ENCODE peak calls at places on chromosomes 12 and 14, in eight cellular contexts. One of them, this sample, is unnamed.

GRCh38 chr12:89129471-89129870 is 222.8 kb downstream of the DUSP6 start:
- DNase-seq in adrenal gland: no peak
- DNase-seq in testis: no peak
- DNase-seq in WERI-Rb-1: no peak
- DNase-seq in dorsolateral prefrontal cortex: no peak
- DNase-seq in A549: no peak
- DNase-seq in kidney epithelial cell: no peak
- DNase-seq in esophagus squamous epithelium: no peak
- DNase-seq in this sample: no peak

GRCh38 chr14:23365353-23366162 is 586 bp upstream of the EFS start:
- DNase-seq in adrenal gland: no peak
- DNase-seq in testis: no peak
- DNase-seq in WERI-Rb-1: no peak
- DNase-seq in dorsolateral prefrontal cortex: no peak
- DNase-seq in A549: no peak
- DNase-seq in kidney epithelial cell: no peak
- DNase-seq in esophagus squamous epithelium: no peak
- DNase-seq in this sample: no peak

GRCh38 chr12:32490801-32491200 is 91.4 kb downstream of the FGD4 start:
- DNase-seq in adrenal gland: no peak
- DNase-seq in testis: no peak
- DNase-seq in WERI-Rb-1: no peak
- DNase-seq in dorsolateral prefrontal cortex: no peak
- DNase-seq in A549: no peak
- DNase-seq in kidney epithelial cell: no peak
- DNase-seq in esophagus squamous epithelium: no peak
- DNase-seq in this sample: no peak

GRCh38 chr14:35155962-35156361 is 33.6 kb downstream of the PRORP start:
- DNase-seq in adrenal gland: no peak
- DNase-seq in testis: no peak
- DNase-seq in WERI-Rb-1: no peak
- DNase-seq in dorsolateral prefrontal cortex: no peak
- DNase-seq in A549: no peak
- DNase-seq in kidney epithelial cell: no peak
- DNase-seq in esophagus squamous epithelium: no peak
- DNase-seq in this sample: no peak

GRCh38 chr12:124774462-124775167 is 89.0 kb downstream of the SCARB1 start:
- DNase-seq in adrenal gland: peak
- DNase-seq in testis: no peak
- DNase-seq in WERI-Rb-1: no peak
- DNase-seq in dorsolateral prefrontal cortex: peak
- DNase-seq in A549: no peak
- DNase-seq in kidney epithelial cell: no peak
- DNase-seq in esophagus squamous epithelium: no peak
- DNase-seq in this sample: no peak

GRCh38 chr14:45373877-45374276 is 120.9 kb upstream of the MIS18BP1 start:
- DNase-seq in adrenal gland: no peak
- DNase-seq in testis: no peak
- DNase-seq in WERI-Rb-1: no peak
- DNase-seq in dorsolateral prefrontal cortex: no peak
- DNase-seq in A549: no peak
- DNase-seq in kidney epithelial cell: no peak
- DNase-seq in esophagus squamous epithelium: no peak
- DNase-seq in this sample: no peak

GRCh38 chr14:30908826-30909225 is 34.5 kb downstream of the COCH start:
- DNase-seq in adrenal gland: no peak
- DNase-seq in testis: no peak
- DNase-seq in WERI-Rb-1: no peak
- DNase-seq in dorsolateral prefrontal cortex: no peak
- DNase-seq in A549: no peak
- DNase-seq in kidney epithelial cell: no peak
- DNase-seq in esophagus squamous epithelium: no peak
- DNase-seq in this sample: no peak

GRCh38 chr14:31934767-31935266 is 142.3 kb upstream of the ARHGAP5 start:
- DNase-seq in adrenal gland: peak
- DNase-seq in testis: peak
- DNase-seq in WERI-Rb-1: peak
- DNase-seq in dorsolateral prefrontal cortex: no peak
- DNase-seq in A549: peak
- DNase-seq in kidney epithelial cell: peak
- DNase-seq in esophagus squamous epithelium: no peak
- DNase-seq in this sample: peak

GRCh38 chr12:7439579-7440505 is 4.1 kb downstream of the CD163L1 start:
- DNase-seq in adrenal gland: peak
- DNase-seq in testis: peak
- DNase-seq in WERI-Rb-1: no peak
- DNase-seq in dorsolateral prefrontal cortex: no peak
- DNase-seq in A549: peak
- DNase-seq in kidney epithelial cell: no peak
- DNase-seq in esophagus squamous epithelium: no peak
- DNase-seq in this sample: peak

GRCh38 chr14:89249296-89249565 is 167.8 kb downstream of the FOXN3 start:
- DNase-seq in adrenal gland: no peak
- DNase-seq in testis: no peak
- DNase-seq in WERI-Rb-1: no peak
- DNase-seq in dorsolateral prefrontal cortex: no peak
- DNase-seq in A549: no peak
- DNase-seq in kidney epithelial cell: peak
- DNase-seq in esophagus squamous epithelium: no peak
- DNase-seq in this sample: no peak

GRCh38 chr14:63492391-63492790 is 50.8 kb downstream of the PPP2R5E start:
- DNase-seq in adrenal gland: no peak
- DNase-seq in testis: no peak
- DNase-seq in WERI-Rb-1: no peak
- DNase-seq in dorsolateral prefrontal cortex: no peak
- DNase-seq in A549: no peak
- DNase-seq in kidney epithelial cell: no peak
- DNase-seq in esophagus squamous epithelium: no peak
- DNase-seq in this sample: no peak

GRCh38 chr14:79328863-79329262 is 882.4 kb downstream of the DIO2 start:
- DNase-seq in adrenal gland: no peak
- DNase-seq in testis: no peak
- DNase-seq in WERI-Rb-1: no peak
- DNase-seq in dorsolateral prefrontal cortex: no peak
- DNase-seq in A549: no peak
- DNase-seq in kidney epithelial cell: no peak
- DNase-seq in esophagus squamous epithelium: no peak
- DNase-seq in this sample: no peak

GRCh38 chr14:42334931-42335330 is 728.3 kb downstream of the LRFN5 start:
- DNase-seq in adrenal gland: no peak
- DNase-seq in testis: no peak
- DNase-seq in WERI-Rb-1: no peak
- DNase-seq in dorsolateral prefrontal cortex: no peak
- DNase-seq in A549: no peak
- DNase-seq in kidney epithelial cell: no peak
- DNase-seq in esophagus squamous epithelium: no peak
- DNase-seq in this sample: no peak

GRCh38 chr14:103273847-103274615 is 60.0 kb upstream of the EIF5 start:
- DNase-seq in adrenal gland: no peak
- DNase-seq in testis: peak
- DNase-seq in WERI-Rb-1: no peak
- DNase-seq in dorsolateral prefrontal cortex: no peak
- DNase-seq in A549: no peak
- DNase-seq in kidney epithelial cell: no peak
- DNase-seq in esophagus squamous epithelium: no peak
- DNase-seq in this sample: peak
- H3K4me3 ChIP-seq in adrenal gland: no peak
- H3K4me3 ChIP-seq in testis: peak
- H3K4me3 ChIP-seq in WERI-Rb-1: no peak
- H3K4me3 ChIP-seq in dorsolateral prefrontal cortex: peak
- H3K4me3 ChIP-seq in A549: no peak
- H3K4me3 ChIP-seq in kidney epithelial cell: no peak
- H3K4me3 ChIP-seq in esophagus squamous epithelium: peak
- H3K4me3 ChIP-seq in this sample: peak

GRCh38 chr12:25958254-25959068 is at the start of gene RASSF8:
- DNase-seq in adrenal gland: peak
- DNase-seq in testis: peak
- DNase-seq in WERI-Rb-1: peak
- DNase-seq in dorsolateral prefrontal cortex: peak
- DNase-seq in A549: peak
- DNase-seq in kidney epithelial cell: no peak
- DNase-seq in esophagus squamous epithelium: no peak
- DNase-seq in this sample: peak

GRCh38 chr12:25959069-25959961 is 833 bp downstream of the RASSF8 start:
- DNase-seq in adrenal gland: peak
- DNase-seq in testis: peak
- DNase-seq in WERI-Rb-1: peak
- DNase-seq in dorsolateral prefrontal cortex: no peak
- DNase-seq in A549: peak
- DNase-seq in kidney epithelial cell: no peak
- DNase-seq in esophagus squamous epithelium: no peak
- DNase-seq in this sample: peak

GRCh38 chr12:25957898-25958253 is 606 bp upstream of the RASSF8 start:
- DNase-seq in adrenal gland: peak
- DNase-seq in testis: no peak
- DNase-seq in WERI-Rb-1: no peak
- DNase-seq in dorsolateral prefrontal cortex: no peak
- DNase-seq in A549: peak
- DNase-seq in kidney epithelial cell: no peak
- DNase-seq in esophagus squamous epithelium: no peak
- DNase-seq in this sample: no peak

GRCh38 chr12:25960926-25961325 is 2.4 kb downstream of the RASSF8 start:
- DNase-seq in adrenal gland: no peak
- DNase-seq in testis: no peak
- DNase-seq in WERI-Rb-1: no peak
- DNase-seq in dorsolateral prefrontal cortex: no peak
- DNase-seq in A549: no peak
- DNase-seq in kidney epithelial cell: no peak
- DNase-seq in esophagus squamous epithelium: no peak
- DNase-seq in this sample: no peak

DNA sequence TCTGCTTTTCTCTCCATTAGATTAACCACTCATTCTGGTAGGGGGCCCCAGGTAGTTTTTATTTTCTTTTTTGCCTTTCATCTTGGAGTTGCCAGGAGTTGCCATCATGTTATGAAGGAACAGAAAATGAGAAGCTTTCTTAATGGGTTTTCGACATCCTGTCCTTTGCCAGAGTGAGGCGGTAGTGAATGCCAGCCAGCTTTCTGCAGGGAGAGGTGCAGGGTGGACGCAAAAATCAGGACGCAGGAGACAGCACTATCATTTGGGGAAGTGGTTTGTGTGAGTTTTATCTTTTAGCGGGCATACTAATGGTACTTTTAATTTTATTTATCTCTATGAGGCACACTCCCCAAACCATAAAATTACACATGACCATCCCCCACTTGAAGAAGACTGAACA is 1.7 kb downstream of the RASSF8 start:
- DNase-seq in adrenal gland: peak
- DNase-seq in testis: peak
- DNase-seq in WERI-Rb-1: peak
- DNase-seq in dorsolateral prefrontal cortex: no peak
- DNase-seq in A549: peak
- DNase-seq in kidney epithelial cell: no peak
- DNase-seq in esophagus squamous epithelium: no peak
- DNase-seq in this sample: no peak
- H3K4me3 ChIP-seq in adrenal gland: peak
- H3K4me3 ChIP-seq in testis: peak
- H3K4me3 ChIP-seq in WERI-Rb-1: peak
- H3K4me3 ChIP-seq in dorsolateral prefrontal cortex: peak
- H3K4me3 ChIP-seq in A549: peak
- H3K4me3 ChIP-seq in kidney epithelial cell: peak
- H3K4me3 ChIP-seq in esophagus squamous epithelium: peak
- H3K4me3 ChIP-seq in this sample: peak

GRCh38 chr14:100548295-100548655 is 38.9 kb downstream of the BEGAIN start:
- DNase-seq in adrenal gland: no peak
- DNase-seq in testis: no peak
- DNase-seq in WERI-Rb-1: no peak
- DNase-seq in dorsolateral prefrontal cortex: no peak
- DNase-seq in A549: no peak
- DNase-seq in kidney epithelial cell: no peak
- DNase-seq in esophagus squamous epithelium: no peak
- DNase-seq in this sample: no peak

GRCh38 chr14:100544506-100545141 is 42.6 kb downstream of the BEGAIN start:
- DNase-seq in adrenal gland: no peak
- DNase-seq in testis: no peak
- DNase-seq in WERI-Rb-1: no peak
- DNase-seq in dorsolateral prefrontal cortex: no peak
- DNase-seq in A549: no peak
- DNase-seq in kidney epithelial cell: no peak
- DNase-seq in esophagus squamous epithelium: no peak
- DNase-seq in this sample: no peak

GRCh38 chr14:100547633-100548294 is 39.5 kb downstream of the BEGAIN start:
- DNase-seq in adrenal gland: peak
- DNase-seq in testis: peak
- DNase-seq in WERI-Rb-1: no peak
- DNase-seq in dorsolateral prefrontal cortex: peak
- DNase-seq in A549: no peak
- DNase-seq in kidney epithelial cell: no peak
- DNase-seq in esophagus squamous epithelium: no peak
- DNase-seq in this sample: peak

GRCh38 chr14:100545359-100545758 is 41.9 kb downstream of the BEGAIN start:
- DNase-seq in adrenal gland: no peak
- DNase-seq in testis: no peak
- DNase-seq in WERI-Rb-1: no peak
- DNase-seq in dorsolateral prefrontal cortex: no peak
- DNase-seq in A549: no peak
- DNase-seq in kidney epithelial cell: no peak
- DNase-seq in esophagus squamous epithelium: no peak
- DNase-seq in this sample: no peak

DNA sequence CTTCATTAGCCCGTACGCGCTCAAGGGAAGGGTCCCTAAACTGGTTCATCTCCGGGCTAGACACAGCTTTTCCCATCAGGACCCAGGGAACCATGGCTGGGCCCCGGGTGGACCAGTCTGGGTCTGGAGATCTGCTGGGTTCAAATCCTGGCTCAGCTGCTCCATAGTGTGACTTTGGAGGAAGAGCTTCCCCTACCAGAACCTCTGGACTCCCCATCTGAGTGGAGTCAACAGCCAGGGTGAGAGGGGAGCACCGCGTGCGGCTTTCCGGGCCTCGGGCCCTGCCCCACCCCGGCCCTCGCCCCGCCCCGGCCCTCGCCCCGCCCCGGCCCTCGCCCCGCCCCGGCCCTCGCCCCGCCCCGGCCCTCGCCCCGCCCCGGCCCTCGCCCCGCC is 41.2 kb downstream of the BEGAIN start:
- DNase-seq in adrenal gland: no peak
- DNase-seq in testis: peak
- DNase-seq in WERI-Rb-1: no peak
- DNase-seq in dorsolateral prefrontal cortex: no peak
- DNase-seq in A549: no peak
- DNase-seq in kidney epithelial cell: no peak
- DNase-seq in esophagus squamous epithelium: no peak
- DNase-seq in this sample: peak
- H3K4me3 ChIP-seq in adrenal gland: peak
- H3K4me3 ChIP-seq in testis: peak
- H3K4me3 ChIP-seq in WERI-Rb-1: no peak
- H3K4me3 ChIP-seq in dorsolateral prefrontal cortex: peak
- H3K4me3 ChIP-seq in A549: peak
- H3K4me3 ChIP-seq in kidney epithelial cell: no peak
- H3K4me3 ChIP-seq in esophagus squamous epithelium: no peak
- H3K4me3 ChIP-seq in this sample: no peak

DNA sequence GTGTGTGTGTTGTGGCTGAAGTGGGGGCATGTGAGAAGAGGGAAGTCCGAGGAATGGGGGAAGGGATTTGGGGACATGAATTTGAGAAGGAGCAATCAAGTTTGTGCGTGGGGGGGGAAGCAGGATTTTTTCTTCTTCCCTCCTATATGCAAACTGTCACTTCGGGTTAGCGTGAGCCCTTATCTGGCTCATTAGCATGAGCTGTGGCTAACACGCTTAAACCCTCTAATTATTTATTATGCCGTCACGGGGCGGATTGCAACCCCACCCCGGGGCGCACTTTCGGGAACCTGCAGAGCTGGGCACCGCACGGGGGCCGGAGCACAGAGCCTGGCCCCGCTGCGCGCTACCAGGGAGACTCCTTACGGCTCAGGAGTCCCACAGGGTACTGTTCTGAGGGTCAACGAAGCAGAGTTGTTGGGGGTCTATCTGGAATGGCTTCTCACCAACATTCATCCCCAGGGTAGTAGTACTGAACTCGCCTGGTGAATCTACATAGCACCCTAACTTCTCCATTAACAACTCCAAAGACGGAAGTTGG is 6.5 kb upstream of the ASCL1 start:
- DNase-seq in adrenal gland: no peak
- DNase-seq in testis: no peak
- DNase-seq in WERI-Rb-1: no peak
- DNase-seq in dorsolateral prefrontal cortex: no peak
- DNase-seq in A549: no peak
- DNase-seq in kidney epithelial cell: no peak
- DNase-seq in esophagus squamous epithelium: no peak
- DNase-seq in this sample: no peak
- H3K4me3 ChIP-seq in adrenal gland: no peak
- H3K4me3 ChIP-seq in testis: peak
- H3K4me3 ChIP-seq in WERI-Rb-1: peak
- H3K4me3 ChIP-seq in dorsolateral prefrontal cortex: peak
- H3K4me3 ChIP-seq in A549: no peak
- H3K4me3 ChIP-seq in kidney epithelial cell: no peak
- H3K4me3 ChIP-seq in esophagus squamous epithelium: no peak
- H3K4me3 ChIP-seq in this sample: no peak